ENCODE peak calls at places on chromosome 4, in four cellular contexts. Y is ovary, M is tibial artery, Z is lower lobe of right lung. O is an unnamed sample. For H3K4me1, the result is how much of the 10 kb centered on the place peaks cover.

GRCh38 chr4:105306158-105306781 is 159.6 kb downstream of the TET2 start:
- DNase-seq in Y (no peak), M (no peak), Z (no peak), O (no peak)

GRCh38 chr4:58935336-58935735 is 1825.2 kb upstream of the IGFBP7 start:
- DNase-seq in Y (no peak), M (no peak), Z (no peak), O (no peak)

GRCh38 chr4:89800527-89801103 is 36.3 kb downstream of the SNCA start:
- DNase-seq in Y (no peak), M (no peak), Z (no peak), O (no peak)

GRCh38 chr4:47085661-47086060 is 54.3 kb downstream of the GABRB1 start:
- DNase-seq in Y (no peak), M (no peak), Z (no peak), O (no peak)

GRCh38 chr4:41572414-41572986 is 34.5 kb downstream of the LIMCH1 start:
- DNase-seq in Y (no peak), M (no peak), Z (no peak), O (no peak)

GRCh38 chr4:184370711-184371389 is 103.5 kb downstream of the IRF2 start:
- DNase-seq in Y (no peak), M (no peak), Z (no peak), O (no peak)

GRCh38 chr4:98626350-98626749 is 32.1 kb downstream of the TSPAN5 start:
- DNase-seq in Y (peak), M (no peak), Z (no peak), O (no peak)

GRCh38 chr4:104491396-104491821 is 3.3 kb downstream of the CXXC4 start:
- DNase-seq in Y (peak), M (no peak), Z (peak), O (no peak)

GRCh38 chr4:39931441-39931901 is 46.2 kb downstream of the PDS5A start:
- DNase-seq in Y (no peak), M (no peak), Z (no peak), O (no peak)

GRCh38 chr4:89640620-89641366 is 196.2 kb downstream of the SNCA start:
- DNase-seq in Y (peak), M (no peak), Z (peak), O (no peak)

GRCh38 chr4:10108391-10108790 is 8.2 kb downstream of the WDR1 start:
- DNase-seq in Y (no peak), M (no peak), Z (no peak), O (peak)

GRCh38 chr4:10112658-10113284 is 3.8 kb downstream of the WDR1 start:
- DNase-seq in Y (no peak), M (no peak), Z (no peak), O (no peak)

GRCh38 chr4:10108818-10109783 is 7.5 kb downstream of the WDR1 start:
- DNase-seq in Y (no peak), M (no peak), Z (no peak), O (peak)

GRCh38 chr4:10111067-10111801 is 5.4 kb downstream of the WDR1 start:
- DNase-seq in Y (no peak), M (no peak), Z (no peak), O (no peak)

GRCh38 chr4:10109995-10110670 is 6.5 kb downstream of the WDR1 start:
- DNase-seq in Y (no peak), M (no peak), Z (no peak), O (no peak)
- H3K4me1 ChIP-seq in Y (under half), M (half or more), Z (half or more), O (half or more)

GRCh38 chr4:148239406-148239805 is 202.8 kb downstream of the NR3C2 start:
- DNase-seq in Y (no peak), M (no peak), Z (no peak), O (no peak)
- TF ChIP-seq CTCF in Y (no peak), M (no peak), Z (no peak), O (no peak)

GRCh38 chr4:53644607-53645006 is 53.3 kb upstream of the LNX1 start:
- DNase-seq in Y (no peak), M (no peak), Z (peak), O (no peak)

GRCh38 chr4:53647547-53647946 is 56.3 kb upstream of the LNX1 start:
- DNase-seq in Y (no peak), M (no peak), Z (no peak), O (no peak)

GRCh38 chr4:53649357-53649756 is 58.1 kb upstream of the LNX1 start:
- DNase-seq in Y (no peak), M (no peak), Z (no peak), O (no peak)

GRCh38 chr4:53646792-53647191 is 55.5 kb upstream of the LNX1 start:
- DNase-seq in Y (no peak), M (no peak), Z (no peak), O (no peak)

GRCh38 chr4:53645108-53645507 is 53.8 kb upstream of the LNX1 start:
- DNase-seq in Y (no peak), M (no peak), Z (no peak), O (no peak)
- H3K4me1 ChIP-seq in Y (under half), M (under half), Z (under half), O (under half)

GRCh38 chr4:188372856-188373255 is 233.6 kb downstream of the TRIML1 start:
- DNase-seq in Y (no peak), M (no peak), Z (no peak), O (no peak)

GRCh38 chr4:188374870-188375269 is 235.6 kb downstream of the TRIML1 start:
- DNase-seq in Y (no peak), M (no peak), Z (no peak), O (no peak)

GRCh38 chr4:188370781-188371180 is 231.5 kb downstream of the TRIML1 start:
- DNase-seq in Y (no peak), M (no peak), Z (no peak), O (no peak)

GRCh38 chr4:188372051-188372450 is 232.8 kb downstream of the TRIML1 start:
- DNase-seq in Y (no peak), M (no peak), Z (no peak), O (no peak)
- TF ChIP-seq CTCF in Y (no peak), M (no peak), Z (no peak), O (no peak)

DNA sequence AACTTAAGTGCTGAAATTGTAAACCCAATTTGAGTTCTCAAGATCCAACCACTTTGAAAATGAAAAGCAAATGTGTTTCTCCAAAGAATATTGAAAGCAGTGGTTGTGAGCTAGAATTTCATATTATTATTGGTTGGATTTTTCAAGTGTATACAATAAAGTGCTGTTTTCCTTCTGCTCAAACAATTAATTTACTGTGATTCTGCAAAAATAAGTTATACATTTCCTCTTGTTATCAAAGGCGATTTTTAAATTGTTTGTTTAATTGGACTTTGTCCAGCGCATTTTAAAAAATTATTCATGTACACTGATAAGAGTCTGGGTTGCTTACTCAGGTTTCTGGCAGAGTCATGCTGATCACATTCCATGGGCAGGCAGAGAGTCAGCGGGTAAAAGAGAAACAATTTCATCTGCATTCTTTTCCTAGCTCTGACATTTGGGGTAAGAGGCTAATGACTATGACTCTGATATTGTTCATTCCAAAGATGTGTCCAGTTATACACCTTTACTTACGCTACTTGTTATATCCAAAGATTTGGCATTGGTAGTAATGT is 8.9 kb downstream of the FAT4 start:
- DNase-seq in Y (no peak), M (no peak), Z (no peak), O (no peak)
- H3K4me1 ChIP-seq in Y (under half), M (under half), Z (under half), O (under half)

GRCh38 chr4:123346330-123346940 is 50.2 kb upstream of the SPRY1 start:
- DNase-seq in Y (no peak), M (no peak), Z (no peak), O (no peak)
- TF ChIP-seq CTCF in Y (no peak), M (no peak), Z (no peak), O (no peak)

DNA sequence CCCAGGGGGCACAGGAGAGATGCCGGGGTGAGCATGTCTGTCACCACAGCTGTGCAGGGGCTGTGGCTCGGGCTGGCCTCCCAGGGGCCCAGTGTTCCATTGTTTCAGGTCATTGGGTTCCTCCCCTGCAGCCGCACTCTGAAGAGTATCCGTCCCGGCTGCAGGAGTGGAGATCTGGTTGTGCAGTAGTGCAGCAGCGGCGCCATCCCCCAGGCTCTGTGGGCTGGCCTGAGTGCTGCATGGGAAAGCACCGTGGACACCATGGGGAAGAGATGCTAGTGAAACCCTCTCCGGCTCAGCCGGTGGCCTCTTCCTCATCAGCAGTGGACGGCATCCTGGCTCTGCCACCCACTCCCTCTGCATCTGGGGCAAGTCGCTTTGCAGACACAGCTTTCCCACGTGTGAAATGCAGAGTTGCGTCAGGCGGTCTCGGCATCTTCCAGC is 29.2 kb downstream of the TBC1D14 start:
- DNase-seq in Y (no peak), M (peak), Z (peak), O (no peak)
- H3K4me1 ChIP-seq in Y (under half), M (under half), Z (half or more), O (under half)

O was measured in gastrocnemius medialis.